ENCODE peak calls at places on chromosome X, in eight cellular contexts. X is heart left ventricle; U is spleen; G is stimulated activated CD4-positive, alpha-beta T cell treated with anti-CD3 and anti-CD28 coated beads, Interleukin-4, amount 100 ng/mL, for 48 hours; S is breast epithelium; Y is GM12865; H is activated T-cell treated with anti-CD3 and anti-CD28 coated beads for 1 hour; P is stimulated activated CD8-positive, alpha-beta memory T cell treated with anti-CD3 and anti-CD28 coated beads, Interleukin-4, amount 100 ng/mL, for 1 hour. V is an unnamed sample.

GRCh38 chrX:75781618-75782017 is 3.4 kb downstream of the MAGEE2 start:
- DNase-seq in G (no peak), H (no peak), X (peak; percentile 22), Y (no peak), U (no peak), S (no peak), P (no peak), V (no peak)

GRCh38 chrX:12390301-12390700 is 252.0 kb downstream of the FRMPD4 start:
- DNase-seq in Y (no peak), P (no peak), H (no peak), S (no peak), G (no peak), X (no peak), U (no peak), V (no peak)

GRCh38 chrX:103774070-103774642 is 2.5 kb upstream of the PLP1 start:
- DNase-seq in P (no peak), H (no peak), G (no peak), S (no peak), U (no peak), X (no peak), Y (peak; percentile 3), V (peak; percentile 7)

GRCh38 chrX:6026980-6027379 is 201.7 kb downstream of the NLGN4X start:
- DNase-seq in P (no peak), X (no peak), G (no peak), H (no peak), Y (no peak), U (no peak), S (no peak), V (no peak)

GRCh38 chrX:32871636-32872035 is 339.7 kb downstream of the DMD start:
- DNase-seq in S (no peak), P (no peak), Y (no peak), G (no peak), H (no peak), U (no peak), X (no peak), V (no peak)

GRCh38 chrX:150310417-150310816 is 52.7 kb upstream of the MAMLD1 start:
- DNase-seq in G (no peak), U (no peak), S (no peak), P (no peak), Y (no peak), H (no peak), X (no peak), V (no peak)

GRCh38 chrX:1281511-1281910 is 12.9 kb downstream of the CSF2RA start:
- DNase-seq in U (no peak), H (no peak), X (no peak), G (no peak), P (no peak), S (no peak), Y (no peak), V (no peak)

GRCh38 chrX:150834695-150835094 is 63.8 kb downstream of the CD99L2 start:
- DNase-seq in Y (no peak), P (no peak), S (no peak), X (no peak), G (no peak), H (no peak), U (no peak), V (no peak)

GRCh38 chrX:114075073-114075673 is 508.7 kb upstream of the HTR2C start:
- DNase-seq in S (no peak), G (no peak), H (no peak), U (no peak), P (no peak), X (no peak), Y (no peak), V (no peak)

GRCh38 chrX:113522814-113523213 is 682.2 kb upstream of the AMOT start:
- DNase-seq in S (no peak), P (no peak), Y (peak; percentile 46), G (no peak), U (no peak), X (no peak), H (no peak), V (peak; percentile 0)

GRCh38 chrX:23127586-23127985 is 127.8 kb downstream of the DDX53 start:
- DNase-seq in H (no peak), G (no peak), U (no peak), P (no peak), S (no peak), Y (no peak), X (no peak), V (no peak)

GRCh38 chrX:153726286-153727107 is 1.8 kb downstream of the ABCD1 start:
- DNase-seq in H (no peak), U (peak; percentile 92), P (no peak), G (no peak), X (peak; percentile 67), S (no peak), Y (peak; percentile 88), V (peak; percentile 86)

GRCh38 chrX:121121021-121121420 is 73.6 kb downstream of the GLUD2 start:
- DNase-seq in P (no peak), G (no peak), H (no peak), X (no peak), U (no peak), Y (no peak), S (no peak), V (no peak)

V was measured in OCI-LY7.